ENCODE peak calls at places on chromosomes 7 and 10, in six cellular contexts. X is heart right ventricle; Z is stimulated activated CD8-positive, alpha-beta memory T cell treated with anti-CD3 and anti-CD28 coated beads, Interleukin-15, amount 100 ng/mL, for 24 hours; E is COLO829; O is NK-92 treated with Interleukin-12 subunit alpha and Interleukin-12 subunit beta, amount 100 ng/mL, for 24 hours; A is NCI-H2081. K is an unnamed sample.

GRCh38 chr10:34994565-34995142 is 95.5 kb downstream of the CUL2 start:
- DNase-seq in Z (no peak), O (peak; percentile 33), X (no peak), A (peak; percentile 62), E (peak; percentile 41), K (no peak)

GRCh38 chr10:86868353-86868752 is 89.1 kb downstream of the MMRN2 start:
- DNase-seq in X (no peak), E (no peak), A (no peak), O (no peak), Z (no peak), K (no peak)

GRCh38 chr10:132882481-132882951 is 59.9 kb downstream of the CFAP46 start:
- DNase-seq in O (no peak), E (no peak), A (no peak), X (peak; percentile 1), Z (no peak), K (no peak)

GRCh38 chr10:72425133-72425532 is 70.4 kb upstream of the DNAJB12 start:
- DNase-seq in A (no peak), O (no peak), X (no peak), Z (no peak), E (peak; percentile 36), K (no peak)

GRCh38 chr10:60073397-60073780 is 167.0 kb upstream of the CCDC6 start:
- DNase-seq in E (no peak), A (no peak), Z (no peak), X (no peak), O (no peak), K (no peak)

GRCh38 chr7:158941821-158942605 is 85.7 kb downstream of the DYNC2I1 start:
- DNase-seq in X (no peak), Z (no peak), E (no peak), O (no peak), A (no peak), K (no peak)

GRCh38 chr10:624605-625334 is 64.7 kb downstream of the DIP2C start:
- DNase-seq in O (no peak), E (peak; percentile 71), X (peak; percentile 72), Z (no peak), A (peak; percentile 94), K (peak; percentile 86)

GRCh38 chr7:123573896-123574467 is 16.4 kb upstream of the NDUFA5 start:
- DNase-seq in X (no peak), Z (no peak), A (no peak), O (no peak), E (no peak), K (no peak)

GRCh38 chr10:118596426-118597124 is 1.1 kb upstream of the PRLHR start:
- DNase-seq in Z (no peak), E (no peak), O (no peak), A (no peak), X (no peak), K (no peak)

GRCh38 chr10:62046522-62047239 is 145.2 kb downstream of the ARID5B start:
- DNase-seq in E (no peak), A (no peak), X (no peak), Z (no peak), O (peak; percentile 27), K (no peak)

GRCh38 chr10:974038-974784 is 14.0 kb upstream of the GTPBP4 start:
- DNase-seq in E (peak; percentile 16), A (no peak), O (no peak), X (no peak), Z (no peak), K (no peak)

GRCh38 chr10:119410361-119411116 is 132.0 kb downstream of the RGS10 start:
- DNase-seq in E (no peak), X (no peak), Z (no peak), O (no peak), A (no peak), K (no peak)

GRCh38 chr10:70589762-70590662 is 12.5 kb downstream of the PRF1 start:
- DNase-seq in E (no peak), O (no peak), X (no peak), Z (no peak), A (no peak), K (no peak)

GRCh38 chr10:44306762-44307161 is 78.1 kb downstream of the CXCL12 start:
- DNase-seq in E (no peak), A (no peak), Z (no peak), X (no peak), O (no peak), K (no peak)

GRCh38 chr7:159032310-159032709 is 112.4 kb downstream of the VIPR2 start:
- DNase-seq in E (no peak), X (no peak), O (no peak), A (no peak), Z (no peak), K (peak; percentile 60)

GRCh38 chr7:2734084-2734601 is 46.1 kb downstream of the AMZ1 start:
- DNase-seq in X (no peak), E (no peak), A (no peak), O (no peak), Z (no peak), K (peak; percentile 53)

GRCh38 chr7:47552631-47553030 is 29.3 kb downstream of the TNS3 start:
- DNase-seq in A (no peak), O (no peak), Z (no peak), X (no peak), E (no peak), K (no peak)

GRCh38 chr10:80472234-80473095 is 18.4 kb downstream of the TSPAN14 start:
- DNase-seq in E (peak; percentile 58), Z (no peak), O (no peak), X (no peak), A (no peak), K (no peak)

GRCh38 chr10:68406111-68406814 is 814 bp downstream of the RUFY2 start:
- DNase-seq in E (peak; percentile 30), A (peak; percentile 48), Z (peak; percentile 15), O (peak; percentile 26), X (peak; percentile 57), K (no peak)

GRCh38 chr10:9635691-9636090 is 1382.0 kb upstream of the CELF2 start:
- DNase-seq in O (no peak), A (no peak), X (no peak), E (no peak), Z (no peak), K (no peak)

GRCh38 chr10:101052285-101052684 is 9.5 kb upstream of the KAZALD1 start:
- DNase-seq in E (no peak), A (no peak), O (no peak), Z (no peak), X (no peak), K (peak; percentile 67)

GRCh38 chr7:27248911-27249723 is 6.5 kb downstream of the EVX1 start:
- DNase-seq in A (no peak), E (no peak), Z (no peak), X (no peak), O (no peak), K (no peak)

GRCh38 chr7:5248201-5248885 is 34.4 kb upstream of the SLC29A4 start:
- DNase-seq in A (no peak), O (no peak), E (no peak), Z (no peak), X (peak; percentile 59), K (peak; percentile 64)

GRCh38 chr7:126370038-126370668 is 882.6 kb downstream of the GRM8 start:
- DNase-seq in Z (no peak), O (no peak), A (no peak), E (no peak), X (no peak), K (no peak)

GRCh38 chr7:39461263-39461662 is 104.9 kb upstream of the YAE1 start:
- DNase-seq in A (no peak), X (no peak), Z (no peak), O (no peak), E (no peak), K (no peak)

GRCh38 chr10:98262571-98262970 is 5.4 kb downstream of the LOXL4 start:
- DNase-seq in Z (no peak), O (no peak), X (peak; percentile 74), A (peak; percentile 8), E (peak; percentile 32), K (peak; percentile 59)

GRCh38 chr10:86301971-86302370 is 64.6 kb downstream of the GRID1 start:
- DNase-seq in A (no peak), O (no peak), X (no peak), E (no peak), Z (no peak), K (no peak)

GRCh38 chr10:35307297-35307696 is 29.0 kb upstream of the CCNY start:
- DNase-seq in Z (no peak), E (no peak), A (no peak), O (no peak), X (no peak), K (no peak)

GRCh38 chr10:123991622-123992570 is 100.3 kb upstream of the CPXM2 start:
- DNase-seq in E (no peak), Z (no peak), O (no peak), A (no peak), X (no peak), K (peak; percentile 47)

GRCh38 chr10:130020651-130021372 is 56.7 kb upstream of the EBF3 start:
- DNase-seq in A (no peak), E (no peak), Z (no peak), X (no peak), O (no peak), K (no peak)